ENCODE peak calls at places on chromosomes 1 and 21, in seven cellular contexts. One of them, this sample, is unnamed.

GRCh38 chr21:42677339-42678117 is 24.1 kb downstream of the PDE9A start:
- DNase-seq in left ventricle myocardium inferior: no peak
- DNase-seq in mammary epithelial cell: peak
- DNase-seq in CD8-positive, alpha-beta memory T cell: no peak
- DNase-seq in CD4-positive, alpha-beta T cell: no peak
- DNase-seq in brain microvascular endothelial cell: peak
- DNase-seq in effector memory CD4-positive, alpha-beta T cell: no peak
- DNase-seq in this sample: no peak

GRCh38 chr1:27318137-27318536 is 3.8 kb upstream of the TMEM222 start:
- DNase-seq in left ventricle myocardium inferior: no peak
- DNase-seq in mammary epithelial cell: no peak
- DNase-seq in CD8-positive, alpha-beta memory T cell: no peak
- DNase-seq in CD4-positive, alpha-beta T cell: no peak
- DNase-seq in brain microvascular endothelial cell: no peak
- DNase-seq in effector memory CD4-positive, alpha-beta T cell: no peak
- DNase-seq in this sample: no peak

GRCh38 chr1:41664861-41665640 is 180.6 kb upstream of the EDN2 start:
- DNase-seq in left ventricle myocardium inferior: no peak
- DNase-seq in mammary epithelial cell: peak
- DNase-seq in CD8-positive, alpha-beta memory T cell: no peak
- DNase-seq in CD4-positive, alpha-beta T cell: no peak
- DNase-seq in brain microvascular endothelial cell: peak
- DNase-seq in effector memory CD4-positive, alpha-beta T cell: no peak
- DNase-seq in this sample: peak

GRCh38 chr1:39462074-39462473 is 29.4 kb upstream of the BMP8A start:
- DNase-seq in left ventricle myocardium inferior: no peak
- DNase-seq in mammary epithelial cell: no peak
- DNase-seq in CD8-positive, alpha-beta memory T cell: no peak
- DNase-seq in CD4-positive, alpha-beta T cell: no peak
- DNase-seq in brain microvascular endothelial cell: peak
- DNase-seq in effector memory CD4-positive, alpha-beta T cell: no peak
- DNase-seq in this sample: no peak

GRCh38 chr21:42862123-42862475 is 17.2 kb downstream of the WDR4 start:
- DNase-seq in left ventricle myocardium inferior: no peak
- DNase-seq in mammary epithelial cell: no peak
- DNase-seq in CD8-positive, alpha-beta memory T cell: no peak
- DNase-seq in CD4-positive, alpha-beta T cell: no peak
- DNase-seq in brain microvascular endothelial cell: no peak
- DNase-seq in effector memory CD4-positive, alpha-beta T cell: no peak
- DNase-seq in this sample: no peak

GRCh38 chr1:21317035-21317689 is 26.9 kb upstream of the ECE1 start:
- DNase-seq in left ventricle myocardium inferior: peak
- DNase-seq in mammary epithelial cell: no peak
- DNase-seq in CD8-positive, alpha-beta memory T cell: no peak
- DNase-seq in CD4-positive, alpha-beta T cell: no peak
- DNase-seq in brain microvascular endothelial cell: peak
- DNase-seq in effector memory CD4-positive, alpha-beta T cell: no peak
- DNase-seq in this sample: no peak

GRCh38 chr1:43870306-43870705 is 63.3 kb upstream of the ARTN start:
- DNase-seq in left ventricle myocardium inferior: no peak
- DNase-seq in mammary epithelial cell: no peak
- DNase-seq in CD8-positive, alpha-beta memory T cell: no peak
- DNase-seq in CD4-positive, alpha-beta T cell: no peak
- DNase-seq in brain microvascular endothelial cell: no peak
- DNase-seq in effector memory CD4-positive, alpha-beta T cell: no peak
- DNase-seq in this sample: no peak

GRCh38 chr21:35077975-35078374 is 28.9 kb upstream of the RUNX1 start:
- DNase-seq in left ventricle myocardium inferior: no peak
- DNase-seq in mammary epithelial cell: peak
- DNase-seq in CD8-positive, alpha-beta memory T cell: no peak
- DNase-seq in CD4-positive, alpha-beta T cell: no peak
- DNase-seq in brain microvascular endothelial cell: no peak
- DNase-seq in effector memory CD4-positive, alpha-beta T cell: no peak
- DNase-seq in this sample: no peak

GRCh38 chr1:197770243-197770642 is 5.0 kb downstream of the DENND1B start:
- DNase-seq in left ventricle myocardium inferior: no peak
- DNase-seq in mammary epithelial cell: no peak
- DNase-seq in CD8-positive, alpha-beta memory T cell: no peak
- DNase-seq in CD4-positive, alpha-beta T cell: no peak
- DNase-seq in brain microvascular endothelial cell: no peak
- DNase-seq in effector memory CD4-positive, alpha-beta T cell: no peak
- DNase-seq in this sample: no peak

GRCh38 chr21:43318841-43319781 is 107.8 kb downstream of the SIK1 start:
- DNase-seq in left ventricle myocardium inferior: no peak
- DNase-seq in mammary epithelial cell: peak
- DNase-seq in CD8-positive, alpha-beta memory T cell: no peak
- DNase-seq in CD4-positive, alpha-beta T cell: no peak
- DNase-seq in brain microvascular endothelial cell: peak
- DNase-seq in effector memory CD4-positive, alpha-beta T cell: no peak
- DNase-seq in this sample: no peak

GRCh38 chr1:184773762-184774320 is 19.2 kb upstream of the EDEM3 start:
- DNase-seq in left ventricle myocardium inferior: no peak
- DNase-seq in mammary epithelial cell: no peak
- DNase-seq in CD8-positive, alpha-beta memory T cell: no peak
- DNase-seq in CD4-positive, alpha-beta T cell: no peak
- DNase-seq in brain microvascular endothelial cell: no peak
- DNase-seq in effector memory CD4-positive, alpha-beta T cell: no peak
- DNase-seq in this sample: no peak

GRCh38 chr1:12556368-12556930 is 61.6 kb downstream of the DHRS3 start:
- DNase-seq in left ventricle myocardium inferior: peak
- DNase-seq in mammary epithelial cell: no peak
- DNase-seq in CD8-positive, alpha-beta memory T cell: no peak
- DNase-seq in CD4-positive, alpha-beta T cell: no peak
- DNase-seq in brain microvascular endothelial cell: peak
- DNase-seq in effector memory CD4-positive, alpha-beta T cell: no peak
- DNase-seq in this sample: no peak

GRCh38 chr1:17516303-17517214 is 22.9 kb upstream of the ARHGEF10L start:
- DNase-seq in left ventricle myocardium inferior: no peak
- DNase-seq in mammary epithelial cell: no peak
- DNase-seq in CD8-positive, alpha-beta memory T cell: no peak
- DNase-seq in CD4-positive, alpha-beta T cell: no peak
- DNase-seq in brain microvascular endothelial cell: no peak
- DNase-seq in effector memory CD4-positive, alpha-beta T cell: no peak
- DNase-seq in this sample: no peak

GRCh38 chr21:45255381-45256020 is 32.2 kb downstream of the POFUT2 start:
- DNase-seq in left ventricle myocardium inferior: no peak
- DNase-seq in mammary epithelial cell: peak
- DNase-seq in CD8-positive, alpha-beta memory T cell: peak
- DNase-seq in CD4-positive, alpha-beta T cell: no peak
- DNase-seq in brain microvascular endothelial cell: no peak
- DNase-seq in effector memory CD4-positive, alpha-beta T cell: peak
- DNase-seq in this sample: no peak

DNA sequence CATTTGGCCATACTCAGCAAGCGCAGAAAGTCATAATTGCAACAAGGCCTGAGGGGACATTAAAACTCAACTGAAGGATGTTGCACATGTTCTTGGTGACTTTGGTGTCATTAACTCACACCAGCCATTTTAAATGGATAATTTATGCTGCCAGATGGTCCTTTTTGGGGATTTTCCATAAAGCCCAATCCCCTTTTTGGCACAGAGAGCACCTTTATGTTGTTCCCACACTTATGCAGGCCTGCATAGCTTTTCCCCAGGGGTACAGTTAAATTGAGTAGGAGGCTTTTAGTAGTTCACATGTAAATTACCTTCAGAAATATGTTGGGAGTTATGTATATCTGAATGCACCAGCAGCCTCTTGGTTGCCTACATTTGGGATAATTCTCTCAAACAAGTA is 279.6 kb downstream of the NFIA start:
- DNase-seq in left ventricle myocardium inferior: no peak
- DNase-seq in mammary epithelial cell: no peak
- DNase-seq in CD8-positive, alpha-beta memory T cell: no peak
- DNase-seq in CD4-positive, alpha-beta T cell: no peak
- DNase-seq in brain microvascular endothelial cell: no peak
- DNase-seq in effector memory CD4-positive, alpha-beta T cell: no peak
- DNase-seq in this sample: no peak
- H3K27ac ChIP-seq in left ventricle myocardium inferior: peak
- H3K27ac ChIP-seq in mammary epithelial cell: no peak
- H3K27ac ChIP-seq in CD8-positive, alpha-beta memory T cell: no peak
- H3K27ac ChIP-seq in CD4-positive, alpha-beta T cell: no peak
- H3K27ac ChIP-seq in brain microvascular endothelial cell: no peak
- H3K27ac ChIP-seq in effector memory CD4-positive, alpha-beta T cell: no peak
- H3K27ac ChIP-seq in this sample: no peak

DNA sequence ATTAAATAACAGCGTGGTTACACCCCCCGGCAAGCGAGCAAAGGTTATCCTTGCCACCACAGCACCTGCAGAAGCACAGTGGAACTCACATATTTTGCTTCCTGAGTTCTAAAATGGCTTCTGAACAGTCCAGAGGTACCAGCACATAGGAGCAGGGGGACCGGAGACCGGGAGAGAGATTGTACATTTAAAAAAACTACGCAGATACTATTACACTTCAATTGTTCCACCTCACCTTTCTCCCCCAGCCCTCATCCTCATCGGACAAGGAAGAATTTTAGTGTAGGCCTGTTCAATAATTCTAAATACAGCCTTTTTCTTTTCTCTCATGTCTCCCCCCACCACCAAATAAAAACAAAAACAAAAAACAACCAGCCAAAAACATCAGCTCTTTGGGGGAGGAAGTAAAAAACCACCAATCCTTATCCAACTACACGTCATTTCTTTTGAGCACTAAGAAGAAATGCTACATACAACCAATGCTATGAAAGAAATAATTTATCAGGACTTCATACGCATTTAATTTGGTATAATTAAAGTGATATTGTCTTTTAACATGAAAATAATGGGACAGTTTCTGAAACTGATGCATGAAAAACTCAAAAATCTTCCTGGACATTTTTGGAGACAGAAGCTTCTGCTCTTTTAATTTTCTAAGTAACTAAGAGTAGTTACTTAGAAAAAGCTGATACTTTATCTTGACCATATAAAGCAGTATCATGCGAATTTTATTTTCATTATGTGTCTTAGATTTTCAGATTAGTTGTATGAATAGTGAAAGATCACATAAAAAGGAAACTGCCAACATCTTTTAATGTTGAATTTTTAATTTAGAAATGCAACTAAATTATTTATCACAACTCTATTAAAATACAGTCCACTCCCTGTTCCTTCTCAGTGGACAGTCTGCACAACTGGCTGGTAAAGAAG is 9.1 kb downstream of the CDKN2C start:
- DNase-seq in left ventricle myocardium inferior: no peak
- DNase-seq in mammary epithelial cell: no peak
- DNase-seq in CD8-positive, alpha-beta memory T cell: no peak
- DNase-seq in CD4-positive, alpha-beta T cell: no peak
- DNase-seq in brain microvascular endothelial cell: no peak
- DNase-seq in effector memory CD4-positive, alpha-beta T cell: no peak
- DNase-seq in this sample: no peak
- H3K27ac ChIP-seq in left ventricle myocardium inferior: peak
- H3K27ac ChIP-seq in mammary epithelial cell: no peak
- H3K27ac ChIP-seq in CD8-positive, alpha-beta memory T cell: peak
- H3K27ac ChIP-seq in CD4-positive, alpha-beta T cell: no peak
- H3K27ac ChIP-seq in brain microvascular endothelial cell: no peak
- H3K27ac ChIP-seq in effector memory CD4-positive, alpha-beta T cell: no peak
- H3K27ac ChIP-seq in this sample: no peak

GRCh38 chr1:76136894-76137293 is 62.3 kb downstream of the ST6GALNAC3 start:
- DNase-seq in left ventricle myocardium inferior: no peak
- DNase-seq in mammary epithelial cell: no peak
- DNase-seq in CD8-positive, alpha-beta memory T cell: no peak
- DNase-seq in CD4-positive, alpha-beta T cell: no peak
- DNase-seq in brain microvascular endothelial cell: no peak
- DNase-seq in effector memory CD4-positive, alpha-beta T cell: no peak
- DNase-seq in this sample: no peak
- H3K27ac ChIP-seq in left ventricle myocardium inferior: peak
- H3K27ac ChIP-seq in mammary epithelial cell: no peak
- H3K27ac ChIP-seq in CD8-positive, alpha-beta memory T cell: no peak
- H3K27ac ChIP-seq in CD4-positive, alpha-beta T cell: no peak
- H3K27ac ChIP-seq in brain microvascular endothelial cell: no peak
- H3K27ac ChIP-seq in effector memory CD4-positive, alpha-beta T cell: no peak
- H3K27ac ChIP-seq in this sample: no peak

GRCh38 chr1:83999316-83999819 is 436 bp upstream of the TTLL7 start:
- DNase-seq in left ventricle myocardium inferior: peak
- DNase-seq in mammary epithelial cell: no peak
- DNase-seq in CD8-positive, alpha-beta memory T cell: no peak
- DNase-seq in CD4-positive, alpha-beta T cell: no peak
- DNase-seq in brain microvascular endothelial cell: peak
- DNase-seq in effector memory CD4-positive, alpha-beta T cell: no peak
- DNase-seq in this sample: no peak
- H3K27ac ChIP-seq in left ventricle myocardium inferior: peak
- H3K27ac ChIP-seq in mammary epithelial cell: peak
- H3K27ac ChIP-seq in CD8-positive, alpha-beta memory T cell: no peak
- H3K27ac ChIP-seq in CD4-positive, alpha-beta T cell: no peak
- H3K27ac ChIP-seq in brain microvascular endothelial cell: peak
- H3K27ac ChIP-seq in effector memory CD4-positive, alpha-beta T cell: no peak
- H3K27ac ChIP-seq in this sample: no peak

This sample was measured in epithelial cell of prostate.